ENCODE peak calls at places on chromosomes 1 and 21, in seven cellular contexts. One of them, this sample, is unnamed.

GRCh38 chr1:13730751-13731482 is 30.9 kb downstream of the PRDM2 start:
- DNase-seq in stimulated activated CD4-positive, alpha-beta T cell treated with anti-CD3 and anti-CD28 coated beads, Interleukin-4, amount 100 ng/mL, for 1 hour: peak; percentile 74
- DNase-seq in coronary artery: no peak
- DNase-seq in right lobe of liver: peak; percentile 32
- DNase-seq in HS-27A: no peak
- DNase-seq in suprapubic skin: no peak
- DNase-seq in pulmonary artery endothelial cell: no peak
- DNase-seq in this sample: no peak

GRCh38 chr1:202888204-202888506 is 794 bp downstream of the RABIF start:
- DNase-seq in stimulated activated CD4-positive, alpha-beta T cell treated with anti-CD3 and anti-CD28 coated beads, Interleukin-4, amount 100 ng/mL, for 1 hour: no peak
- DNase-seq in coronary artery: no peak
- DNase-seq in right lobe of liver: no peak
- DNase-seq in HS-27A: peak; percentile 33
- DNase-seq in suprapubic skin: no peak
- DNase-seq in pulmonary artery endothelial cell: no peak
- DNase-seq in this sample: peak; percentile 35

GRCh38 chr21:37032877-37033471 is 26.5 kb downstream of the RIPPLY3 start:
- DNase-seq in stimulated activated CD4-positive, alpha-beta T cell treated with anti-CD3 and anti-CD28 coated beads, Interleukin-4, amount 100 ng/mL, for 1 hour: no peak
- DNase-seq in coronary artery: no peak
- DNase-seq in right lobe of liver: no peak
- DNase-seq in HS-27A: no peak
- DNase-seq in suprapubic skin: no peak
- DNase-seq in pulmonary artery endothelial cell: no peak
- DNase-seq in this sample: peak; percentile 30

GRCh38 chr1:174556392-174556791 is 108.6 kb downstream of the GPR52 start:
- DNase-seq in stimulated activated CD4-positive, alpha-beta T cell treated with anti-CD3 and anti-CD28 coated beads, Interleukin-4, amount 100 ng/mL, for 1 hour: no peak
- DNase-seq in coronary artery: no peak
- DNase-seq in right lobe of liver: no peak
- DNase-seq in HS-27A: no peak
- DNase-seq in suprapubic skin: no peak
- DNase-seq in pulmonary artery endothelial cell: no peak
- DNase-seq in this sample: no peak

GRCh38 chr1:53413175-53414001 is 45.8 kb upstream of the DMRTB1 start:
- DNase-seq in stimulated activated CD4-positive, alpha-beta T cell treated with anti-CD3 and anti-CD28 coated beads, Interleukin-4, amount 100 ng/mL, for 1 hour: peak; percentile 27
- DNase-seq in coronary artery: no peak
- DNase-seq in right lobe of liver: no peak
- DNase-seq in HS-27A: peak; percentile 54
- DNase-seq in suprapubic skin: no peak
- DNase-seq in pulmonary artery endothelial cell: no peak
- DNase-seq in this sample: peak; percentile 46

GRCh38 chr1:210132582-210132981 is 100.0 kb upstream of the SERTAD4 start:
- DNase-seq in stimulated activated CD4-positive, alpha-beta T cell treated with anti-CD3 and anti-CD28 coated beads, Interleukin-4, amount 100 ng/mL, for 1 hour: no peak
- DNase-seq in coronary artery: no peak
- DNase-seq in right lobe of liver: no peak
- DNase-seq in HS-27A: no peak
- DNase-seq in suprapubic skin: no peak
- DNase-seq in pulmonary artery endothelial cell: no peak
- DNase-seq in this sample: no peak

GRCh38 chr1:17891205-17892110 is 136.3 kb downstream of the ACTL8 start:
- DNase-seq in stimulated activated CD4-positive, alpha-beta T cell treated with anti-CD3 and anti-CD28 coated beads, Interleukin-4, amount 100 ng/mL, for 1 hour: no peak
- DNase-seq in coronary artery: no peak
- DNase-seq in right lobe of liver: no peak
- DNase-seq in HS-27A: no peak
- DNase-seq in suprapubic skin: peak; percentile 74
- DNase-seq in pulmonary artery endothelial cell: no peak
- DNase-seq in this sample: no peak

GRCh38 chr1:109621402-109622101 is 1.9 kb downstream of the AMPD2 start:
- DNase-seq in stimulated activated CD4-positive, alpha-beta T cell treated with anti-CD3 and anti-CD28 coated beads, Interleukin-4, amount 100 ng/mL, for 1 hour: no peak
- DNase-seq in coronary artery: no peak
- DNase-seq in right lobe of liver: no peak
- DNase-seq in HS-27A: no peak
- DNase-seq in suprapubic skin: no peak
- DNase-seq in pulmonary artery endothelial cell: no peak
- DNase-seq in this sample: no peak

GRCh38 chr21:25837545-25838263 is 102.9 kb downstream of the GABPA start:
- DNase-seq in stimulated activated CD4-positive, alpha-beta T cell treated with anti-CD3 and anti-CD28 coated beads, Interleukin-4, amount 100 ng/mL, for 1 hour: no peak
- DNase-seq in coronary artery: no peak
- DNase-seq in right lobe of liver: no peak
- DNase-seq in HS-27A: peak; percentile 36
- DNase-seq in suprapubic skin: no peak
- DNase-seq in pulmonary artery endothelial cell: peak; percentile 10
- DNase-seq in this sample: no peak

GRCh38 chr21:17270234-17270633 is 242.6 kb upstream of the CXADR start:
- DNase-seq in stimulated activated CD4-positive, alpha-beta T cell treated with anti-CD3 and anti-CD28 coated beads, Interleukin-4, amount 100 ng/mL, for 1 hour: no peak
- DNase-seq in coronary artery: no peak
- DNase-seq in right lobe of liver: no peak
- DNase-seq in HS-27A: peak; percentile 4
- DNase-seq in suprapubic skin: no peak
- DNase-seq in pulmonary artery endothelial cell: no peak
- DNase-seq in this sample: no peak

GRCh38 chr1:156926175-156926574 is 5.7 kb downstream of the LRRC71 start:
- DNase-seq in stimulated activated CD4-positive, alpha-beta T cell treated with anti-CD3 and anti-CD28 coated beads, Interleukin-4, amount 100 ng/mL, for 1 hour: peak; percentile 26
- DNase-seq in coronary artery: no peak
- DNase-seq in right lobe of liver: peak; percentile 50
- DNase-seq in HS-27A: peak; percentile 56
- DNase-seq in suprapubic skin: no peak
- DNase-seq in pulmonary artery endothelial cell: no peak
- DNase-seq in this sample: no peak

GRCh38 chr1:163872067-163872466 is 550.3 kb downstream of the NUF2 start:
- DNase-seq in stimulated activated CD4-positive, alpha-beta T cell treated with anti-CD3 and anti-CD28 coated beads, Interleukin-4, amount 100 ng/mL, for 1 hour: no peak
- DNase-seq in coronary artery: no peak
- DNase-seq in right lobe of liver: no peak
- DNase-seq in HS-27A: no peak
- DNase-seq in suprapubic skin: no peak
- DNase-seq in pulmonary artery endothelial cell: no peak
- DNase-seq in this sample: no peak

GRCh38 chr1:62325696-62326095 is 6.5 kb upstream of the KANK4 start:
- DNase-seq in stimulated activated CD4-positive, alpha-beta T cell treated with anti-CD3 and anti-CD28 coated beads, Interleukin-4, amount 100 ng/mL, for 1 hour: no peak
- DNase-seq in coronary artery: no peak
- DNase-seq in right lobe of liver: no peak
- DNase-seq in HS-27A: no peak
- DNase-seq in suprapubic skin: no peak
- DNase-seq in pulmonary artery endothelial cell: no peak
- DNase-seq in this sample: peak; percentile 9

GRCh38 chr1:13699936-13700520 is at the start of gene PRDM2:
- DNase-seq in stimulated activated CD4-positive, alpha-beta T cell treated with anti-CD3 and anti-CD28 coated beads, Interleukin-4, amount 100 ng/mL, for 1 hour: peak; percentile 68
- DNase-seq in coronary artery: peak; percentile 75
- DNase-seq in right lobe of liver: peak; percentile 54
- DNase-seq in HS-27A: no peak
- DNase-seq in suprapubic skin: no peak
- DNase-seq in pulmonary artery endothelial cell: no peak
- DNase-seq in this sample: no peak

GRCh38 chr1:178037510-178038253 is 56.2 kb upstream of the RASAL2 start:
- DNase-seq in stimulated activated CD4-positive, alpha-beta T cell treated with anti-CD3 and anti-CD28 coated beads, Interleukin-4, amount 100 ng/mL, for 1 hour: no peak
- DNase-seq in coronary artery: peak; percentile 87
- DNase-seq in right lobe of liver: peak; percentile 94
- DNase-seq in HS-27A: no peak
- DNase-seq in suprapubic skin: peak; percentile 90
- DNase-seq in pulmonary artery endothelial cell: peak; percentile 33
- DNase-seq in this sample: no peak

GRCh38 chr1:161166669-161167548 is 683 bp downstream of the PPOX start:
- DNase-seq in stimulated activated CD4-positive, alpha-beta T cell treated with anti-CD3 and anti-CD28 coated beads, Interleukin-4, amount 100 ng/mL, for 1 hour: no peak
- DNase-seq in coronary artery: peak; percentile 73
- DNase-seq in right lobe of liver: no peak
- DNase-seq in HS-27A: no peak
- DNase-seq in suprapubic skin: no peak
- DNase-seq in pulmonary artery endothelial cell: no peak
- DNase-seq in this sample: no peak

GRCh38 chr1:183911285-183911684 is 106.4 kb downstream of the RGL1 start:
- DNase-seq in stimulated activated CD4-positive, alpha-beta T cell treated with anti-CD3 and anti-CD28 coated beads, Interleukin-4, amount 100 ng/mL, for 1 hour: no peak
- DNase-seq in coronary artery: no peak
- DNase-seq in right lobe of liver: no peak
- DNase-seq in HS-27A: no peak
- DNase-seq in suprapubic skin: no peak
- DNase-seq in pulmonary artery endothelial cell: no peak
- DNase-seq in this sample: no peak

GRCh38 chr1:46551597-46552095 is at the start of gene KNCN:
- DNase-seq in stimulated activated CD4-positive, alpha-beta T cell treated with anti-CD3 and anti-CD28 coated beads, Interleukin-4, amount 100 ng/mL, for 1 hour: no peak
- DNase-seq in coronary artery: no peak
- DNase-seq in right lobe of liver: no peak
- DNase-seq in HS-27A: no peak
- DNase-seq in suprapubic skin: no peak
- DNase-seq in pulmonary artery endothelial cell: no peak
- DNase-seq in this sample: no peak

GRCh38 chr1:119676571-119677206 is 28.6 kb upstream of the ZNF697 start:
- DNase-seq in stimulated activated CD4-positive, alpha-beta T cell treated with anti-CD3 and anti-CD28 coated beads, Interleukin-4, amount 100 ng/mL, for 1 hour: no peak
- DNase-seq in coronary artery: no peak
- DNase-seq in right lobe of liver: no peak
- DNase-seq in HS-27A: no peak
- DNase-seq in suprapubic skin: peak; percentile 79
- DNase-seq in pulmonary artery endothelial cell: no peak
- DNase-seq in this sample: no peak

GRCh38 chr1:247331172-247331525 is 518 bp downstream of the ZNF496 start:
- DNase-seq in stimulated activated CD4-positive, alpha-beta T cell treated with anti-CD3 and anti-CD28 coated beads, Interleukin-4, amount 100 ng/mL, for 1 hour: peak; percentile 76
- DNase-seq in coronary artery: peak; percentile 85
- DNase-seq in right lobe of liver: peak; percentile 80
- DNase-seq in HS-27A: no peak
- DNase-seq in suprapubic skin: peak; percentile 88
- DNase-seq in pulmonary artery endothelial cell: no peak
- DNase-seq in this sample: peak; percentile 55

GRCh38 chr1:85275701-85276289 is 637 bp downstream of the BCL10 start:
- DNase-seq in stimulated activated CD4-positive, alpha-beta T cell treated with anti-CD3 and anti-CD28 coated beads, Interleukin-4, amount 100 ng/mL, for 1 hour: no peak
- DNase-seq in coronary artery: no peak
- DNase-seq in right lobe of liver: no peak
- DNase-seq in HS-27A: no peak
- DNase-seq in suprapubic skin: no peak
- DNase-seq in pulmonary artery endothelial cell: no peak
- DNase-seq in this sample: no peak

GRCh38 chr1:226643167-226643566 is 94.6 kb downstream of the STUM start:
- DNase-seq in stimulated activated CD4-positive, alpha-beta T cell treated with anti-CD3 and anti-CD28 coated beads, Interleukin-4, amount 100 ng/mL, for 1 hour: peak; percentile 78
- DNase-seq in coronary artery: no peak
- DNase-seq in right lobe of liver: peak; percentile 30
- DNase-seq in HS-27A: no peak
- DNase-seq in suprapubic skin: no peak
- DNase-seq in pulmonary artery endothelial cell: no peak
- DNase-seq in this sample: no peak

GRCh38 chr21:42223826-42224575 is 5.1 kb downstream of the ABCG1 start:
- DNase-seq in stimulated activated CD4-positive, alpha-beta T cell treated with anti-CD3 and anti-CD28 coated beads, Interleukin-4, amount 100 ng/mL, for 1 hour: no peak
- DNase-seq in coronary artery: peak; percentile 71
- DNase-seq in right lobe of liver: no peak
- DNase-seq in HS-27A: no peak
- DNase-seq in suprapubic skin: peak; percentile 56
- DNase-seq in pulmonary artery endothelial cell: no peak
- DNase-seq in this sample: no peak

GRCh38 chr1:198598796-198599321 is 40.0 kb upstream of the PTPRC start:
- DNase-seq in stimulated activated CD4-positive, alpha-beta T cell treated with anti-CD3 and anti-CD28 coated beads, Interleukin-4, amount 100 ng/mL, for 1 hour: no peak
- DNase-seq in coronary artery: no peak
- DNase-seq in right lobe of liver: no peak
- DNase-seq in HS-27A: no peak
- DNase-seq in suprapubic skin: no peak
- DNase-seq in pulmonary artery endothelial cell: no peak
- DNase-seq in this sample: no peak

GRCh38 chr1:247056071-247056470 is 22.5 kb downstream of the ZNF670 start:
- DNase-seq in stimulated activated CD4-positive, alpha-beta T cell treated with anti-CD3 and anti-CD28 coated beads, Interleukin-4, amount 100 ng/mL, for 1 hour: no peak
- DNase-seq in coronary artery: no peak
- DNase-seq in right lobe of liver: no peak
- DNase-seq in HS-27A: no peak
- DNase-seq in suprapubic skin: no peak
- DNase-seq in pulmonary artery endothelial cell: no peak
- DNase-seq in this sample: no peak

GRCh38 chr1:12177156-12177998 is 10.6 kb downstream of the TNFRSF1B start:
- DNase-seq in stimulated activated CD4-positive, alpha-beta T cell treated with anti-CD3 and anti-CD28 coated beads, Interleukin-4, amount 100 ng/mL, for 1 hour: no peak
- DNase-seq in coronary artery: no peak
- DNase-seq in right lobe of liver: no peak
- DNase-seq in HS-27A: no peak
- DNase-seq in suprapubic skin: no peak
- DNase-seq in pulmonary artery endothelial cell: no peak
- DNase-seq in this sample: no peak

GRCh38 chr1:119188926-119189325 is 48.5 kb upstream of the WARS2 start:
- DNase-seq in stimulated activated CD4-positive, alpha-beta T cell treated with anti-CD3 and anti-CD28 coated beads, Interleukin-4, amount 100 ng/mL, for 1 hour: no peak
- DNase-seq in coronary artery: no peak
- DNase-seq in right lobe of liver: no peak
- DNase-seq in HS-27A: no peak
- DNase-seq in suprapubic skin: no peak
- DNase-seq in pulmonary artery endothelial cell: no peak
- DNase-seq in this sample: no peak

GRCh38 chr1:241972703-241973375 is 15.3 kb downstream of the BECN2 start:
- DNase-seq in stimulated activated CD4-positive, alpha-beta T cell treated with anti-CD3 and anti-CD28 coated beads, Interleukin-4, amount 100 ng/mL, for 1 hour: no peak
- DNase-seq in coronary artery: no peak
- DNase-seq in right lobe of liver: no peak
- DNase-seq in HS-27A: no peak
- DNase-seq in suprapubic skin: no peak
- DNase-seq in pulmonary artery endothelial cell: no peak
- DNase-seq in this sample: no peak

GRCh38 chr1:245121523-245121922 is 33.3 kb upstream of the KIF26B start:
- DNase-seq in stimulated activated CD4-positive, alpha-beta T cell treated with anti-CD3 and anti-CD28 coated beads, Interleukin-4, amount 100 ng/mL, for 1 hour: no peak
- DNase-seq in coronary artery: no peak
- DNase-seq in right lobe of liver: no peak
- DNase-seq in HS-27A: no peak
- DNase-seq in suprapubic skin: no peak
- DNase-seq in pulmonary artery endothelial cell: no peak
- DNase-seq in this sample: no peak

GRCh38 chr1:20164694-20165202 is 21.1 kb upstream of the UBXN10 start:
- DNase-seq in stimulated activated CD4-positive, alpha-beta T cell treated with anti-CD3 and anti-CD28 coated beads, Interleukin-4, amount 100 ng/mL, for 1 hour: no peak
- DNase-seq in coronary artery: no peak
- DNase-seq in right lobe of liver: peak; percentile 60
- DNase-seq in HS-27A: no peak
- DNase-seq in suprapubic skin: no peak
- DNase-seq in pulmonary artery endothelial cell: no peak
- DNase-seq in this sample: no peak

GRCh38 chr1:96220644-96221043 is 500.9 kb upstream of the PTBP2 start:
- DNase-seq in stimulated activated CD4-positive, alpha-beta T cell treated with anti-CD3 and anti-CD28 coated beads, Interleukin-4, amount 100 ng/mL, for 1 hour: no peak
- DNase-seq in coronary artery: no peak
- DNase-seq in right lobe of liver: no peak
- DNase-seq in HS-27A: no peak
- DNase-seq in suprapubic skin: no peak
- DNase-seq in pulmonary artery endothelial cell: no peak
- DNase-seq in this sample: no peak

GRCh38 chr1:113951719-113952118 is 22.6 kb downstream of the HIPK1 start:
- DNase-seq in stimulated activated CD4-positive, alpha-beta T cell treated with anti-CD3 and anti-CD28 coated beads, Interleukin-4, amount 100 ng/mL, for 1 hour: no peak
- DNase-seq in coronary artery: no peak
- DNase-seq in right lobe of liver: no peak
- DNase-seq in HS-27A: no peak
- DNase-seq in suprapubic skin: no peak
- DNase-seq in pulmonary artery endothelial cell: no peak
- DNase-seq in this sample: no peak

GRCh38 chr1:147171399-147172167 is 687 bp downstream of the PRKAB2 start:
- DNase-seq in stimulated activated CD4-positive, alpha-beta T cell treated with anti-CD3 and anti-CD28 coated beads, Interleukin-4, amount 100 ng/mL, for 1 hour: no peak
- DNase-seq in coronary artery: no peak
- DNase-seq in right lobe of liver: no peak
- DNase-seq in HS-27A: no peak
- DNase-seq in suprapubic skin: no peak
- DNase-seq in pulmonary artery endothelial cell: no peak
- DNase-seq in this sample: no peak

GRCh38 chr1:234893725-234894630 is 234.7 kb downstream of the TOMM20 start:
- DNase-seq in stimulated activated CD4-positive, alpha-beta T cell treated with anti-CD3 and anti-CD28 coated beads, Interleukin-4, amount 100 ng/mL, for 1 hour: peak; percentile 35
- DNase-seq in coronary artery: no peak
- DNase-seq in right lobe of liver: no peak
- DNase-seq in HS-27A: peak; percentile 30
- DNase-seq in suprapubic skin: no peak
- DNase-seq in pulmonary artery endothelial cell: peak; percentile 91
- DNase-seq in this sample: peak; percentile 11

GRCh38 chr1:27522148-27522859 is 32.3 kb upstream of the WASF2 start:
- DNase-seq in stimulated activated CD4-positive, alpha-beta T cell treated with anti-CD3 and anti-CD28 coated beads, Interleukin-4, amount 100 ng/mL, for 1 hour: peak; percentile 66
- DNase-seq in coronary artery: no peak
- DNase-seq in right lobe of liver: no peak
- DNase-seq in HS-27A: no peak
- DNase-seq in suprapubic skin: peak; percentile 86
- DNase-seq in pulmonary artery endothelial cell: no peak
- DNase-seq in this sample: no peak

GRCh38 chr1:36766481-36766880 is 267.8 kb downstream of the GRIK3 start:
- DNase-seq in stimulated activated CD4-positive, alpha-beta T cell treated with anti-CD3 and anti-CD28 coated beads, Interleukin-4, amount 100 ng/mL, for 1 hour: no peak
- DNase-seq in coronary artery: no peak
- DNase-seq in right lobe of liver: no peak
- DNase-seq in HS-27A: no peak
- DNase-seq in suprapubic skin: no peak
- DNase-seq in pulmonary artery endothelial cell: no peak
- DNase-seq in this sample: no peak

This sample was measured in HS-5.